ENCODE peak calls at places on chromosome 17, in eight cellular contexts. One of them, this sample, is unnamed. For H3K36me3, the result is how much of the 10 kb centered on the place peaks cover.

GRCh38 chr17:57498443-57498842 is 242.1 kb downstream of the MSI2 start:
- DNase-seq in transverse colon: no peak
- DNase-seq in tibial nerve: no peak
- DNase-seq in ovary: no peak
- DNase-seq in H1: no peak
- DNase-seq in stomach: no peak
- DNase-seq in sigmoid colon: no peak
- DNase-seq in SK-N-SH: no peak
- DNase-seq in this sample: no peak

GRCh38 chr17:30600830-30601494 is 123.8 kb downstream of the GOSR1 start:
- DNase-seq in transverse colon: peak
- DNase-seq in tibial nerve: no peak
- DNase-seq in ovary: peak
- DNase-seq in H1: no peak
- DNase-seq in stomach: no peak
- DNase-seq in sigmoid colon: no peak
- DNase-seq in SK-N-SH: peak
- DNase-seq in this sample: no peak

GRCh38 chr17:2150871-2151270 is 96.0 kb downstream of the HIC1 start:
- DNase-seq in transverse colon: no peak
- DNase-seq in tibial nerve: no peak
- DNase-seq in ovary: no peak
- DNase-seq in H1: no peak
- DNase-seq in stomach: no peak
- DNase-seq in sigmoid colon: no peak
- DNase-seq in SK-N-SH: no peak
- DNase-seq in this sample: no peak

GRCh38 chr17:7014995-7015586 is 2.7 kb downstream of the RNASEK start:
- DNase-seq in transverse colon: peak
- DNase-seq in tibial nerve: no peak
- DNase-seq in ovary: no peak
- DNase-seq in H1: no peak
- DNase-seq in stomach: no peak
- DNase-seq in sigmoid colon: no peak
- DNase-seq in SK-N-SH: no peak
- DNase-seq in this sample: peak

GRCh38 chr17:1107777-1108559 is 71.8 kb downstream of the ABR start:
- DNase-seq in transverse colon: peak
- DNase-seq in tibial nerve: no peak
- DNase-seq in ovary: no peak
- DNase-seq in H1: no peak
- DNase-seq in stomach: no peak
- DNase-seq in sigmoid colon: no peak
- DNase-seq in SK-N-SH: no peak
- DNase-seq in this sample: peak

GRCh38 chr17:58161566-58161965 is 5.2 kb upstream of the OR4D2 start:
- DNase-seq in transverse colon: no peak
- DNase-seq in tibial nerve: no peak
- DNase-seq in ovary: no peak
- DNase-seq in H1: no peak
- DNase-seq in stomach: no peak
- DNase-seq in sigmoid colon: no peak
- DNase-seq in SK-N-SH: no peak
- DNase-seq in this sample: no peak

GRCh38 chr17:68398731-68399637 is 58.3 kb downstream of the WIPI1 start:
- DNase-seq in transverse colon: peak
- DNase-seq in tibial nerve: peak
- DNase-seq in ovary: peak
- DNase-seq in H1: no peak
- DNase-seq in stomach: peak
- DNase-seq in sigmoid colon: peak
- DNase-seq in SK-N-SH: peak
- DNase-seq in this sample: no peak

GRCh38 chr17:15269087-15269486 is 4.0 kb upstream of the PMP22 start:
- DNase-seq in transverse colon: no peak
- DNase-seq in tibial nerve: no peak
- DNase-seq in ovary: no peak
- DNase-seq in H1: no peak
- DNase-seq in stomach: no peak
- DNase-seq in sigmoid colon: no peak
- DNase-seq in SK-N-SH: no peak
- DNase-seq in this sample: no peak

GRCh38 chr17:68491381-68491849 is 20.8 kb upstream of the PRKAR1A start:
- DNase-seq in transverse colon: peak
- DNase-seq in tibial nerve: no peak
- DNase-seq in ovary: no peak
- DNase-seq in H1: no peak
- DNase-seq in stomach: no peak
- DNase-seq in sigmoid colon: peak
- DNase-seq in SK-N-SH: no peak
- DNase-seq in this sample: no peak

GRCh38 chr17:41520821-41521521 is 2.3 kb upstream of the KRT15 start:
- DNase-seq in transverse colon: peak
- DNase-seq in tibial nerve: no peak
- DNase-seq in ovary: peak
- DNase-seq in H1: no peak
- DNase-seq in stomach: no peak
- DNase-seq in sigmoid colon: no peak
- DNase-seq in SK-N-SH: peak
- DNase-seq in this sample: peak

GRCh38 chr17:1940810-1941185 is 84.3 kb downstream of the RTN4RL1 start:
- DNase-seq in transverse colon: no peak
- DNase-seq in tibial nerve: no peak
- DNase-seq in ovary: no peak
- DNase-seq in H1: no peak
- DNase-seq in stomach: no peak
- DNase-seq in sigmoid colon: no peak
- DNase-seq in SK-N-SH: no peak
- DNase-seq in this sample: no peak

GRCh38 chr17:45824475-45824874 is 20.2 kb upstream of the SPPL2C start:
- DNase-seq in transverse colon: no peak
- DNase-seq in tibial nerve: no peak
- DNase-seq in ovary: no peak
- DNase-seq in H1: no peak
- DNase-seq in stomach: no peak
- DNase-seq in sigmoid colon: no peak
- DNase-seq in SK-N-SH: no peak
- DNase-seq in this sample: no peak

GRCh38 chr17:12691173-12691572 is 25.5 kb downstream of the MYOCD start:
- DNase-seq in transverse colon: no peak
- DNase-seq in tibial nerve: peak
- DNase-seq in ovary: no peak
- DNase-seq in H1: no peak
- DNase-seq in stomach: no peak
- DNase-seq in sigmoid colon: peak
- DNase-seq in SK-N-SH: no peak
- DNase-seq in this sample: no peak

GRCh38 chr17:45149037-45149668 is 878 bp downstream of the HEXIM1 start:
- DNase-seq in transverse colon: peak
- DNase-seq in tibial nerve: peak
- DNase-seq in ovary: peak
- DNase-seq in H1: no peak
- DNase-seq in stomach: peak
- DNase-seq in sigmoid colon: peak
- DNase-seq in SK-N-SH: peak
- DNase-seq in this sample: peak

GRCh38 chr17:76948726-76949342 is 80.6 kb downstream of the MGAT5B start:
- DNase-seq in transverse colon: no peak
- DNase-seq in tibial nerve: no peak
- DNase-seq in ovary: no peak
- DNase-seq in H1: no peak
- DNase-seq in stomach: no peak
- DNase-seq in sigmoid colon: no peak
- DNase-seq in SK-N-SH: no peak
- DNase-seq in this sample: no peak

GRCh38 chr17:68704897-68705296 is 103.7 kb upstream of the FAM20A start:
- DNase-seq in transverse colon: no peak
- DNase-seq in tibial nerve: no peak
- DNase-seq in ovary: no peak
- DNase-seq in H1: no peak
- DNase-seq in stomach: no peak
- DNase-seq in sigmoid colon: no peak
- DNase-seq in SK-N-SH: no peak
- DNase-seq in this sample: no peak

GRCh38 chr17:8488931-8489330 is 53.2 kb downstream of the NDEL1 start:
- DNase-seq in transverse colon: no peak
- DNase-seq in tibial nerve: no peak
- DNase-seq in ovary: no peak
- DNase-seq in H1: no peak
- DNase-seq in stomach: no peak
- DNase-seq in sigmoid colon: peak
- DNase-seq in SK-N-SH: no peak
- DNase-seq in this sample: no peak
- TF ChIP-seq CTCF in transverse colon: no peak
- TF ChIP-seq CTCF in tibial nerve: no peak
- TF ChIP-seq CTCF in ovary: no peak
- TF ChIP-seq CTCF in H1: no peak
- TF ChIP-seq CTCF in stomach: no peak
- TF ChIP-seq CTCF in sigmoid colon: no peak
- TF ChIP-seq CTCF in SK-N-SH: no peak
- TF ChIP-seq CTCF in this sample: no peak

GRCh38 chr17:28959471-28959871 is 8.2 kb upstream of the PHF12 start:
- DNase-seq in transverse colon: no peak
- DNase-seq in tibial nerve: no peak
- DNase-seq in ovary: peak
- DNase-seq in H1: no peak
- DNase-seq in stomach: no peak
- DNase-seq in sigmoid colon: peak
- DNase-seq in SK-N-SH: no peak
- DNase-seq in this sample: no peak
- TF ChIP-seq EP300 in transverse colon: no peak
- TF ChIP-seq EP300 in tibial nerve: no peak
- TF ChIP-seq EP300 in ovary: no peak
- TF ChIP-seq EP300 in H1: no peak
- TF ChIP-seq EP300 in stomach: no peak
- TF ChIP-seq EP300 in sigmoid colon: no peak
- TF ChIP-seq EP300 in SK-N-SH: no peak
- TF ChIP-seq EP300 in this sample: no peak

GRCh38 chr17:50758524-50758923 is 8.8 kb downstream of the ANKRD40CL start:
- DNase-seq in transverse colon: no peak
- DNase-seq in tibial nerve: no peak
- DNase-seq in ovary: no peak
- DNase-seq in H1: no peak
- DNase-seq in stomach: no peak
- DNase-seq in sigmoid colon: no peak
- DNase-seq in SK-N-SH: no peak
- DNase-seq in this sample: no peak

GRCh38 chr17:50749243-50749642 is 18.1 kb downstream of the ANKRD40CL start:
- DNase-seq in transverse colon: no peak
- DNase-seq in tibial nerve: no peak
- DNase-seq in ovary: no peak
- DNase-seq in H1: no peak
- DNase-seq in stomach: no peak
- DNase-seq in sigmoid colon: no peak
- DNase-seq in SK-N-SH: no peak
- DNase-seq in this sample: no peak

GRCh38 chr17:50758989-50759544 is 8.3 kb downstream of the ANKRD40CL start:
- DNase-seq in transverse colon: no peak
- DNase-seq in tibial nerve: no peak
- DNase-seq in ovary: no peak
- DNase-seq in H1: no peak
- DNase-seq in stomach: no peak
- DNase-seq in sigmoid colon: no peak
- DNase-seq in SK-N-SH: no peak
- DNase-seq in this sample: no peak

DNA sequence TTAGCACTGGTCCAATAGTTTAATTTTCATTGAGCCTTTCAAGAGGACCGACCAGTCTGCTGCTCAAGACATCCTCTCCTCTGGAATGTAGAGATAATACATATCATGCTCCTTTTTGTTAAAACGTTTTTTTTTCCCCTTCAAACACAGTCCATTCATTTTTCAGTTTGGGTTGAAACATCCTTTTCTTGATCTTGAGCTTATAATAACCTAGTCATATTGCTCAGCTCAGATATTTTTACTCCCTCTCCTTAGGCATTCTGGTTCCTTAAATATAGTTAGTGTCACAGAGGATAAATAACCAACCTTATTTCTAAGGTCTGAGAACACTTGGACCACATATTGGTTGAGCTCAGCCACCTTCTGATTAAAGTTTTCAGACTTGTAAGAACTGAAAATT is 12.8 kb downstream of the ANKRD40CL start:
- DNase-seq in transverse colon: no peak
- DNase-seq in tibial nerve: no peak
- DNase-seq in ovary: no peak
- DNase-seq in H1: no peak
- DNase-seq in stomach: no peak
- DNase-seq in sigmoid colon: no peak
- DNase-seq in SK-N-SH: no peak
- DNase-seq in this sample: no peak
- H3K36me3 ChIP-seq in transverse colon: under half
- H3K36me3 ChIP-seq in tibial nerve: under half
- H3K36me3 ChIP-seq in ovary: under half
- H3K36me3 ChIP-seq in H1: under half
- H3K36me3 ChIP-seq in stomach: half or more
- H3K36me3 ChIP-seq in sigmoid colon: half or more
- H3K36me3 ChIP-seq in SK-N-SH: half or more
- H3K36me3 ChIP-seq in this sample: half or more

DNA sequence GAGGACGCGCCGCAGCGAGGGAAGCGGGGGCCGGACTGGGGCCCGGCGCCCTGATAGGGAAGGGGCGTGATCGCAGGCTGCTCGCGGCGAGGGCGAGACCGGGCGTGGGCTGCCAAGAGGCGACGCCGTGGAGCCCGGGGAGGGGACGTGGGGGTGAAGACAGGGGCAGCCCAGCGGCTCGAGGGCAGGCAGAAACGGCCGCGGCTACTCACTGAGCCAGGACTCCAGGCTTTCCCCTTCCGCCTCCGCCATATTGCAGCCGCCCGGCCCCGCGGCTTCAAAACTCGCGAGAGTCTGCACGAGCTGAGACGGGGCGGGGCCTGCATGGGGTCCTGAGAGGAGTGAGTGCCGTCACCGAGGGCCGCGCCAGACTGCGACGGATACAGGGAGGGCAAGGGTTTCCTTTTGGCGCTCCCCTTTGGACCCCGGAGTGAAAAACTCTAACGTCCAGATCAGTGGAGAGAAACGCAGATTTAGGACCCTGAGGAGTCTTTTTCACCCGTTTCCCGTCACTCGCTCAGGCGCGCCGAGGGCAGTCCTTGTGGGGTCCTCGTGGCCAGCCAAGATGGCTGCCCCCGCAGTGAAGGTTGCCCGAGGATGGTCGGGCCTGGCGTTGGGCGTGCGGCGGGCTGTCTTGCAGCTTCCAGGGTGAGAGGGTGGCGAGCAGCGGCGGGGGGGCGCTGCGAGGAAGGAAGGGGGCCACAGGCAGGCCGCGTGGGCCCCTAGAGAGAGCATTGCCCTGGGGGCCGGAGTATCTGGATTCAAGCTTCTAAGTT is at the start of the genes GGA3 and MRPS7:
- DNase-seq in transverse colon: peak
- DNase-seq in tibial nerve: peak
- DNase-seq in ovary: peak
- DNase-seq in H1: no peak
- DNase-seq in stomach: peak
- DNase-seq in sigmoid colon: peak
- DNase-seq in SK-N-SH: peak
- DNase-seq in this sample: peak
- TF ChIP-seq CTCF in transverse colon: no peak
- TF ChIP-seq CTCF in tibial nerve: no peak
- TF ChIP-seq CTCF in ovary: peak
- TF ChIP-seq CTCF in H1: no peak
- TF ChIP-seq CTCF in stomach: no peak
- TF ChIP-seq CTCF in sigmoid colon: no peak
- TF ChIP-seq CTCF in SK-N-SH: no peak
- TF ChIP-seq CTCF in this sample: no peak

GRCh38 chr17:54982399-54982798 is 13.8 kb downstream of the STXBP4 start:
- DNase-seq in transverse colon: no peak
- DNase-seq in tibial nerve: peak
- DNase-seq in ovary: peak
- DNase-seq in H1: no peak
- DNase-seq in stomach: no peak
- DNase-seq in sigmoid colon: peak
- DNase-seq in SK-N-SH: no peak
- DNase-seq in this sample: no peak
- TF ChIP-seq EP300 in transverse colon: no peak
- TF ChIP-seq EP300 in tibial nerve: no peak
- TF ChIP-seq EP300 in ovary: peak
- TF ChIP-seq EP300 in H1: no peak
- TF ChIP-seq EP300 in stomach: no peak
- TF ChIP-seq EP300 in sigmoid colon: no peak
- TF ChIP-seq EP300 in SK-N-SH: no peak
- TF ChIP-seq EP300 in this sample: no peak

This sample was measured in upper lobe of left lung.